ENCODE peak calls at places on chromosomes 4 and X, in ten cellular contexts. Z is fibroblast of the aortic adventitia, J is NCI-H748 treated with DMSO at 0.1 percent for 48 hours, D is NCI-H1105, S is activated T-cell treated with anti-CD3 and anti-CD28 coated beads for 4 hours, T is EH, C is HEK293T, G is AG10803, E is ovary, A is NCI-H1092. U is an unnamed sample.
A peak's percentile ranks its signal among the peaks of the same experiment; 100 is the strongest.

GRCh38 chr4:115688961-115689360 is 575.5 kb upstream of the NDST4 start:
- DNase-seq in Z (no peak), J (no peak), D (no peak), A (no peak), S (no peak), T (no peak), G (no peak), E (no peak), C (no peak), U (no peak)

GRCh38 chrX:44896566-44897186 is 23.7 kb downstream of the KDM6A start:
- DNase-seq in E (no peak), J (no peak), D (no peak), T (no peak), A (no peak), G (no peak), C (no peak), S (no peak), Z (no peak), U (no peak)

GRCh38 chr4:158484173-158484885 is 37.4 kb upstream of the RXFP1 start:
- DNase-seq in C (no peak), J (no peak), E (no peak), D (no peak), A (no peak), G (no peak), Z (no peak), T (peak; percentile 53), S (no peak), U (no peak)

GRCh38 chrX:44506688-44507087 is 36.0 kb downstream of the FUNDC1 start:
- DNase-seq in D (no peak), E (no peak), C (no peak), Z (no peak), T (no peak), A (no peak), G (no peak), S (no peak), J (no peak), U (no peak)

GRCh38 chr4:110211007-110211769 is 12.8 kb upstream of the ELOVL6 start:
- DNase-seq in G (peak; percentile 63), T (peak; percentile 51), E (no peak), A (no peak), Z (peak; percentile 73), D (no peak), C (peak; percentile 49), S (no peak), J (no peak), U (peak; percentile 12)

GRCh38 chrX:41923925-41924693 is 755 bp upstream of the CASK start:
- DNase-seq in E (no peak), S (no peak), A (peak; percentile 16), J (peak; percentile 52), C (peak; percentile 26), T (peak; percentile 33), Z (peak; percentile 40), G (peak; percentile 20), D (peak; percentile 24), U (no peak)

GRCh38 chr4:147638942-147639341 is 21.7 kb downstream of the TMEM184C start:
- DNase-seq in T (peak; percentile 15), A (no peak), D (no peak), J (no peak), Z (peak; percentile 20), C (no peak), E (no peak), G (peak; percentile 21), S (no peak), U (no peak)

GRCh38 chr4:80154547-80154933 is 42.8 kb upstream of the PRDM8 start:
- DNase-seq in G (no peak), D (peak; percentile 35), J (peak; percentile 18), C (no peak), E (no peak), T (peak; percentile 4), A (peak; percentile 2), S (no peak), Z (no peak), U (no peak)

GRCh38 chr4:103493450-103494159 is 226.2 kb downstream of the TACR3 start:
- DNase-seq in D (no peak), Z (no peak), T (no peak), S (no peak), J (no peak), E (no peak), C (no peak), A (no peak), G (no peak), U (no peak)

GRCh38 chrX:67674741-67675140 is 130.9 kb downstream of the AR start:
- DNase-seq in S (no peak), A (no peak), J (no peak), G (no peak), C (no peak), E (no peak), D (no peak), Z (peak; percentile 9), T (no peak), U (no peak)

GRCh38 chr4:173074501-173074946 is 94.1 kb upstream of the GALNT7 start:
- DNase-seq in E (no peak), T (peak; percentile 1), J (no peak), S (no peak), Z (peak; percentile 51), C (no peak), G (peak; percentile 58), D (no peak), A (no peak), U (no peak)

GRCh38 chrX:9538544-9539045 is 73.7 kb downstream of the TBL1X start:
- DNase-seq in D (peak; percentile 85), T (no peak), E (peak; percentile 63), A (peak; percentile 93), S (no peak), J (no peak), C (no peak), Z (no peak), G (no peak), U (no peak)

GRCh38 chr4:66351761-66352160 is 681.5 kb upstream of the EPHA5 start:
- DNase-seq in A (no peak), Z (peak; percentile 31), E (no peak), C (no peak), S (no peak), J (no peak), G (no peak), T (peak; percentile 58), D (no peak), U (no peak)

GRCh38 chr4:46937493-46937892 is 28.4 kb upstream of the COX7B2 start:
- DNase-seq in J (no peak), D (no peak), S (no peak), T (peak; percentile 1), A (no peak), E (no peak), C (no peak), Z (peak; percentile 30), G (no peak), U (no peak)

GRCh38 chrX:153782324-153782723 is 1.5 kb downstream of the SRPK3 start:
- DNase-seq in J (peak; percentile 49), E (no peak), D (peak; percentile 98), T (no peak), Z (no peak), G (no peak), S (no peak), C (no peak), A (peak; percentile 96), U (no peak)

GRCh38 chr4:124111922-124112321 is 600.6 kb downstream of the ANKRD50 start:
- DNase-seq in C (peak; percentile 40), Z (peak; percentile 93), A (peak; percentile 43), S (no peak), G (peak; percentile 80), E (no peak), T (peak; percentile 82), D (peak; percentile 28), J (peak; percentile 31), U (no peak)

GRCh38 chrX:103687073-103687695 is 685 bp upstream of the MORF4L2 start:
- DNase-seq in C (peak; percentile 73), E (peak; percentile 92), J (peak; percentile 79), Z (no peak), D (peak; percentile 35), A (peak; percentile 85), S (peak; percentile 76), T (no peak), G (peak; percentile 80), U (peak; percentile 36)

GRCh38 chrX:74230094-74230493 is 73.9 kb upstream of the ZCCHC13 start:
- DNase-seq in C (no peak), D (no peak), E (no peak), G (no peak), J (no peak), T (no peak), A (no peak), S (no peak), Z (no peak), U (no peak)

GRCh38 chrX:21509912-21510311 is 135.7 kb downstream of the CNKSR2 start:
- DNase-seq in S (no peak), C (no peak), T (peak; percentile 78), J (no peak), D (no peak), G (peak; percentile 32), Z (peak; percentile 6), A (no peak), E (no peak), U (no peak)

GRCh38 chr4:176767183-176767582 is 25.5 kb downstream of the VEGFC start:
- DNase-seq in A (no peak), C (no peak), J (no peak), T (peak; percentile 80), Z (peak; percentile 82), G (peak; percentile 81), E (no peak), S (no peak), D (no peak), U (no peak)

GRCh38 chrX:103610282-103610681 is 2.5 kb downstream of the TCEAL3 start:
- DNase-seq in T (no peak), G (no peak), Z (no peak), A (no peak), S (no peak), C (no peak), D (no peak), J (no peak), E (no peak), U (no peak)

GRCh38 chr4:119559044-119559647 is 69.5 kb downstream of the PDE5A start:
- DNase-seq in Z (peak; percentile 85), A (peak; percentile 32), G (peak; percentile 70), C (peak; percentile 20), D (no peak), S (no peak), J (peak; percentile 10), T (peak; percentile 75), E (no peak), U (no peak)

GRCh38 chr4:2254665-2255500 is 7.0 kb downstream of the MXD4 start:
- DNase-seq in E (no peak), C (no peak), S (no peak), J (no peak), T (no peak), D (no peak), G (no peak), Z (no peak), A (no peak), U (no peak)

GRCh38 chrX:151754042-151754419 is 19.5 kb downstream of the CNGA2 start:
- DNase-seq in Z (peak; percentile 70), G (peak; percentile 82), J (no peak), D (peak; percentile 76), S (no peak), C (no peak), E (no peak), A (peak; percentile 46), T (peak; percentile 77), U (no peak)

GRCh38 chr4:167419468-167420133 is 185.3 kb upstream of the SPOCK3 start:
- DNase-seq in Z (no peak), E (no peak), T (no peak), A (no peak), G (no peak), D (no peak), C (no peak), S (no peak), J (no peak), U (no peak)

GRCh38 chrX:53235566-53235965 is 10.6 kb upstream of the KDM5C start:
- DNase-seq in T (no peak), E (no peak), A (no peak), C (no peak), D (no peak), J (no peak), Z (no peak), G (no peak), S (no peak), U (no peak)

GRCh38 chrX:10634681-10635161 is 14.3 kb upstream of the MID1 start:
- DNase-seq in E (no peak), T (peak; percentile 81), Z (peak; percentile 80), J (no peak), D (no peak), C (no peak), S (no peak), A (no peak), G (peak; percentile 71), U (no peak)

GRCh38 chrX:21373637-21374162 is 518 bp upstream of the CNKSR2 start:
- DNase-seq in A (peak; percentile 50), J (no peak), D (peak; percentile 25), G (no peak), Z (no peak), S (peak; percentile 5), T (no peak), C (no peak), E (no peak), U (no peak)

U was measured in GM12892.